ENCODE peak calls at places on chromosomes 16 and 17, in ten cellular contexts. G, H, X, F, T, B, M, A, W and P are unnamed samples.

GRCh38 chr16:85724126-85724879 is 26.6 kb downstream of the C16orf74 start:
- DNase-seq in W (no peak), F (no peak), X (no peak), H (no peak), M (no peak), T (no peak), B (no peak), G (no peak), A (no peak), P (no peak)

GRCh38 chr16:58515871-58516767 is 802 bp downstream of the SETD6 start:
- DNase-seq in H (no peak), X (peak), W (no peak), A (no peak), M (no peak), T (peak), B (peak), F (no peak), G (no peak), P (no peak)

GRCh38 chr17:55742272-55743102 is 8.4 kb upstream of the PCTP start:
- DNase-seq in H (no peak), X (no peak), M (no peak), T (no peak), W (no peak), G (no peak), A (no peak), F (no peak), B (peak), P (no peak)

GRCh38 chr17:29789186-29790170 is 140.6 kb downstream of the SSH2 start:
- DNase-seq in X (no peak), F (no peak), B (no peak), G (no peak), T (no peak), M (no peak), A (peak), W (no peak), H (no peak), P (no peak)

GRCh38 chr16:23269248-23270091 is 32.6 kb upstream of the SCNN1B start:
- DNase-seq in A (no peak), B (no peak), W (no peak), H (no peak), G (no peak), M (no peak), X (no peak), F (no peak), T (no peak), P (no peak)

GRCh38 chr17:21296097-21297025 is 11.8 kb downstream of the MAP2K3 start:
- DNase-seq in X (peak), G (no peak), W (no peak), B (no peak), T (no peak), H (no peak), F (no peak), A (peak), M (peak), P (no peak)

GRCh38 chr16:7601100-7601499 is 268.5 kb downstream of the RBFOX1 start:
- DNase-seq in M (no peak), G (no peak), X (no peak), B (no peak), F (no peak), H (no peak), T (no peak), W (no peak), A (no peak), P (no peak)

GRCh38 chr16:85988723-85989313 is 89.9 kb downstream of the IRF8 start:
- DNase-seq in B (no peak), G (no peak), F (no peak), M (no peak), T (no peak), X (no peak), W (no peak), A (no peak), H (no peak), P (no peak)

GRCh38 chr16:81517630-81518438 is 73.2 kb downstream of the CMIP start:
- DNase-seq in X (peak), A (no peak), B (no peak), F (peak), T (no peak), G (no peak), M (peak), W (no peak), H (no peak), P (no peak)

GRCh38 chr17:76065754-76066153 is 6.6 kb downstream of the SRP68 start:
- DNase-seq in X (no peak), B (no peak), A (no peak), W (no peak), H (no peak), M (no peak), F (no peak), T (no peak), G (no peak), P (no peak)

GRCh38 chr16:53257001-53257400 is 177.3 kb upstream of the RBL2 start:
- DNase-seq in F (no peak), B (no peak), X (peak), W (no peak), M (peak), H (peak), T (no peak), A (peak), G (no peak), P (no peak)

GRCh38 chr17:44672479-44673093 is 16.3 kb downstream of the MEIOC start:
- DNase-seq in W (no peak), X (peak), A (peak), B (no peak), F (no peak), G (no peak), T (peak), H (no peak), M (peak), P (no peak)

GRCh38 chr16:22055881-22056280 is 36.5 kb upstream of the VWA3A start:
- DNase-seq in W (no peak), A (no peak), H (no peak), X (no peak), T (no peak), M (peak), F (no peak), G (no peak), B (no peak), P (no peak)

GRCh38 chr16:84537431-84538151 is 33.1 kb upstream of the MEAK7 start:
- DNase-seq in X (no peak), M (no peak), W (no peak), G (no peak), A (no peak), T (no peak), B (no peak), F (no peak), H (no peak), P (peak)

GRCh38 chr17:50396261-50397110 is 837 bp downstream of the LRRC59 start:
- DNase-seq in X (peak), T (peak), F (no peak), B (peak), W (peak), M (peak), G (peak), H (no peak), A (peak), P (peak)

GRCh38 chr17:39027037-39027436 is 59.8 kb upstream of the FBXO47 start:
- DNase-seq in H (no peak), G (no peak), T (peak), X (peak), F (no peak), B (peak), A (no peak), M (peak), W (peak), P (no peak)

GRCh38 chr17:78972507-78973105 is 7.1 kb downstream of the LGALS3BP start:
- DNase-seq in F (no peak), B (no peak), A (no peak), H (no peak), W (no peak), G (no peak), T (no peak), M (no peak), X (no peak), P (no peak)

GRCh38 chr17:82807562-82807961 is 32.3 kb downstream of the ZNF750 start:
- DNase-seq in H (no peak), X (no peak), W (no peak), T (no peak), A (no peak), G (no peak), B (no peak), M (no peak), F (no peak), P (no peak)

GRCh38 chr17:75590849-75591721 is 3.5 kb downstream of the MYO15B start:
- DNase-seq in X (peak), F (no peak), T (no peak), H (no peak), A (no peak), B (no peak), W (no peak), G (no peak), M (no peak), P (no peak)

GRCh38 chr17:58531661-58532554 is 17.5 kb upstream of the MTMR4 start:
- DNase-seq in A (peak), X (peak), B (peak), T (peak), G (no peak), M (no peak), F (no peak), H (no peak), W (peak), P (no peak)

GRCh38 chr16:54362801-54363200 is 76.2 kb upstream of the IRX3 start:
- DNase-seq in M (no peak), A (no peak), B (no peak), T (peak), W (no peak), G (no peak), X (no peak), F (no peak), H (no peak), P (no peak)

GRCh38 chr17:47275245-47275984 is 21.8 kb downstream of the ITGB3 start:
- DNase-seq in X (peak), M (peak), H (peak), A (peak), T (no peak), B (peak), G (peak), W (peak), F (no peak), P (peak)

GRCh38 chr17:82386256-82386831 is 14.8 kb downstream of the UTS2R start:
- DNase-seq in A (no peak), T (no peak), G (no peak), H (no peak), F (no peak), W (no peak), M (no peak), X (no peak), B (no peak), P (no peak)

GRCh38 chr17:15931394-15931793 is 13.5 kb upstream of the ADORA2B start:
- DNase-seq in H (no peak), M (no peak), B (no peak), A (no peak), W (no peak), X (peak), G (no peak), F (no peak), T (no peak), P (no peak)

GRCh38 chr17:53004902-53005301 is 817.8 kb upstream of the KIF2B start:
- DNase-seq in A (no peak), B (no peak), F (no peak), W (no peak), M (no peak), H (no peak), T (no peak), X (no peak), G (no peak), P (no peak)

GRCh38 chr17:81034168-81034777 is 678 bp upstream of the BAIAP2 start:
- DNase-seq in X (no peak), H (no peak), M (no peak), W (no peak), F (no peak), T (no peak), A (no peak), G (no peak), B (no peak), P (no peak)

GRCh38 chr17:74212262-74212912 is 984 bp upstream of the TTYH2 start:
- DNase-seq in G (no peak), T (no peak), X (no peak), F (no peak), A (no peak), W (no peak), H (no peak), B (no peak), M (peak), P (no peak)

GRCh38 chr17:47423406-47424295 is 99.9 kb downstream of the EFCAB13 start:
- DNase-seq in B (peak), M (peak), F (no peak), A (no peak), G (no peak), X (peak), W (peak), H (no peak), T (peak), P (no peak)

GRCh38 chr17:54518706-54519105 is 381.9 kb upstream of the TOM1L1 start:
- DNase-seq in X (no peak), W (no peak), T (no peak), H (no peak), A (no peak), G (no peak), F (no peak), B (no peak), M (no peak), P (no peak)

GRCh38 chr17:69857412-69857835 is 217.6 kb upstream of the KCNJ16 start:
- DNase-seq in G (no peak), W (no peak), F (peak), T (peak), A (peak), B (no peak), X (peak), M (peak), H (peak), P (peak)

GRCh38 chr16:4682616-4683254 is 10.6 kb upstream of the NUDT16L1 start:
- DNase-seq in B (no peak), A (peak), F (no peak), W (no peak), G (no peak), T (no peak), H (no peak), M (no peak), X (peak), P (no peak)

GRCh38 chr17:74176546-74177001 is 26.9 kb upstream of the RPL38 start:
- DNase-seq in X (peak), A (peak), B (peak), M (peak), G (no peak), H (no peak), T (peak), W (peak), F (peak), P (peak)

GRCh38 chr16:2675021-2675420 is 7.3 kb upstream of the KCTD5 start:
- DNase-seq in G (no peak), B (no peak), W (no peak), H (no peak), F (no peak), A (no peak), M (no peak), T (no peak), X (no peak), P (no peak)